ENCODE peak calls at places on chromosomes 13 and 19, in five cellular contexts. D is K562, V is uterus, K is stomach, B is RWPE1. P is an unnamed sample.

GRCh38 chr19:51676566-51677083 is 16.5 kb upstream of the SPACA6 start:
- DNase-seq in D (no peak), V (no peak), K (no peak), B (no peak), P (no peak)

GRCh38 chr19:46513461-46514236 is 18.0 kb upstream of the PNMA8B start:
- DNase-seq in D (peak), V (peak), K (peak), B (peak), P (no peak)

GRCh38 chr19:13103961-13104847 is 1.5 kb upstream of the LYL1 start:
- DNase-seq in D (peak), V (peak), K (peak), B (no peak), P (peak)

GRCh38 chr13:60267498-60268202 is 103.9 kb upstream of the DIAPH3 start:
- DNase-seq in D (peak), V (no peak), K (no peak), B (no peak), P (no peak)

GRCh38 chr19:7905859-7906258 is 2.2 kb downstream of the MAP2K7 start:
- DNase-seq in D (no peak), V (no peak), K (no peak), B (no peak), P (no peak)

GRCh38 chr19:39156230-39156890 is 30.8 kb downstream of the PAK4 start:
- DNase-seq in D (peak), V (no peak), K (peak), B (no peak), P (no peak)

GRCh38 chr19:29079331-29079730 is 133.6 kb downstream of the UQCRFS1 start:
- DNase-seq in D (no peak), V (no peak), K (no peak), B (no peak), P (no peak)

GRCh38 chr13:94660695-94661324 is 51.5 kb downstream of the SOX21 start:
- DNase-seq in D (peak), V (no peak), K (no peak), B (no peak), P (no peak)

GRCh38 chr13:33057019-33057785 is 41.0 kb downstream of the KL start:
- DNase-seq in D (peak), V (no peak), K (no peak), B (no peak), P (no peak)

GRCh38 chr13:57865600-57866294 is 234.2 kb downstream of the PCDH17 start:
- DNase-seq in D (peak), V (no peak), K (no peak), B (no peak), P (no peak)

GRCh38 chr13:48304132-48304876 is 753 bp downstream of the RB1 start:
- DNase-seq in D (peak), V (no peak), K (peak), B (peak), P (peak)

GRCh38 chr19:45075215-45076028 is 856 bp downstream of the ZNF296 start:
- DNase-seq in D (peak), V (no peak), K (peak), B (peak), P (peak)

GRCh38 chr13:95745752-95746151 is 68.8 kb downstream of the DNAJC3 start:
- DNase-seq in D (peak), V (no peak), K (no peak), B (no peak), P (no peak)

GRCh38 chr19:46487802-46488445 is 7.7 kb downstream of the PNMA8B start:
- DNase-seq in D (peak), V (peak), K (peak), B (peak), P (peak)

GRCh38 chr19:4053423-4054324 is 13.0 kb downstream of the ZBTB7A start:
- DNase-seq in D (no peak), V (peak), K (no peak), B (no peak), P (no peak)

GRCh38 chr19:16359074-16359473 is 34.4 kb downstream of the KLF2 start:
- DNase-seq in D (no peak), V (no peak), K (no peak), B (no peak), P (no peak)